ENCODE peak calls at places on chromosome 18, in eight cellular contexts. V is A549; F is activated CD4-positive, CD25-positive, alpha-beta regulatory T cell; O is H9; N is neural crest cell; D is hypothalamus; W is GDM1; M is NCI-H1105 treated with DMSO at 0.1 percent for 48 hours. H is an unnamed sample.

GRCh38 chr18:63063171-63063570 is 256.4 kb downstream of the BCL2 start:
- DNase-seq in V (no peak), F (no peak), O (no peak), N (no peak), D (no peak), W (no peak), M (no peak), H (no peak)

GRCh38 chr18:58941426-58942099 is 76.9 kb downstream of the ZNF532 start:
- DNase-seq in V (no peak), F (no peak), O (no peak), N (no peak), D (no peak), W (no peak), M (no peak), H (no peak)

GRCh38 chr18:46265190-46266156 is 161.3 kb downstream of the HAUS1 start:
- DNase-seq in V (no peak), F (no peak), O (no peak), N (no peak), D (no peak), W (no peak), M (no peak), H (no peak)

GRCh38 chr18:48929951-48930713 is 20.6 kb downstream of the SMAD7 start:
- DNase-seq in V (peak; percentile 92), F (no peak), O (no peak), N (no peak), D (no peak), W (no peak), M (no peak), H (no peak)

GRCh38 chr18:63307555-63308200 is 11.9 kb downstream of the BCL2 start:
- DNase-seq in V (no peak), F (no peak), O (no peak), N (no peak), D (no peak), W (no peak), M (peak; percentile 7), H (no peak)

GRCh38 chr18:4870177-4870773 is 326.8 kb downstream of the AKAIN1 start:
- DNase-seq in V (no peak), F (no peak), O (peak; percentile 55), N (no peak), D (no peak), W (no peak), M (no peak), H (no peak)

GRCh38 chr18:41532344-41533086 is 422.5 kb upstream of the PIK3C3 start:
- DNase-seq in V (no peak), F (no peak), O (no peak), N (no peak), D (no peak), W (no peak), M (no peak), H (no peak)

GRCh38 chr18:78975282-78975681 is 4.3 kb upstream of the SALL3 start:
- DNase-seq in V (no peak), F (no peak), O (no peak), N (no peak), D (no peak), W (no peak), M (no peak), H (no peak)

GRCh38 chr18:73724908-73725307 is 422.7 kb downstream of the FBXO15 start:
- DNase-seq in V (no peak), F (no peak), O (no peak), N (no peak), D (no peak), W (no peak), M (peak; percentile 61), H (no peak)

GRCh38 chr18:57301573-57302230 is 50.7 kb upstream of the ST8SIA3 start:
- DNase-seq in V (no peak), F (no peak), O (peak; percentile 38), N (peak; percentile 27), D (no peak), W (no peak), M (no peak), H (no peak)

GRCh38 chr18:13623871-13624270 is 102.5 kb downstream of the FAM210A start:
- DNase-seq in V (no peak), F (no peak), O (no peak), N (no peak), D (no peak), W (no peak), M (no peak), H (no peak)

GRCh38 chr18:6876646-6877045 is 147.1 kb downstream of the ARHGAP28 start:
- DNase-seq in V (no peak), F (no peak), O (no peak), N (no peak), D (no peak), W (no peak), M (no peak), H (no peak)

GRCh38 chr18:48105317-48105716 is 174.9 kb upstream of the SMAD2 start:
- DNase-seq in V (no peak), F (no peak), O (no peak), N (no peak), D (no peak), W (no peak), M (no peak), H (no peak)

GRCh38 chr18:3448845-3449701 is 899 bp upstream of the TGIF1 start:
- DNase-seq in V (peak; percentile 86), F (peak; percentile 59), O (peak; percentile 63), N (peak; percentile 63), D (peak; percentile 72), W (peak; percentile 36), M (peak; percentile 54), H (no peak)

GRCh38 chr18:28455971-28456370 is 279.0 kb upstream of the CDH2 start:
- DNase-seq in V (no peak), F (no peak), O (no peak), N (no peak), D (no peak), W (no peak), M (no peak), H (no peak)

GRCh38 chr18:5309888-5310470 is 14.5 kb upstream of the ZBTB14 start:
- DNase-seq in V (no peak), F (no peak), O (no peak), N (no peak), D (no peak), W (peak; percentile 1), M (no peak), H (no peak)

GRCh38 chr18:59783138-59783537 is 85.9 kb upstream of the CCBE1 start:
- DNase-seq in V (peak; percentile 74), F (no peak), O (peak; percentile 56), N (peak; percentile 3), D (no peak), W (no peak), M (peak; percentile 49), H (peak; percentile 10)

GRCh38 chr18:30787410-30787809 is 255.1 kb downstream of the DSC3 start:
- DNase-seq in V (no peak), F (no peak), O (no peak), N (no peak), D (no peak), W (no peak), M (no peak), H (no peak)

GRCh38 chr18:80249217-80250093 is 2.1 kb upstream of the PARD6G start:
- DNase-seq in V (no peak), F (no peak), O (no peak), N (no peak), D (no peak), W (no peak), M (no peak), H (no peak)

GRCh38 chr18:464311-464659 is 36.2 kb downstream of the COLEC12 start:
- DNase-seq in V (no peak), F (no peak), O (no peak), N (no peak), D (no peak), W (peak; percentile 31), M (no peak), H (no peak)

GRCh38 chr18:3209859-3210569 is 9.8 kb downstream of the MYOM1 start:
- DNase-seq in V (peak; percentile 7), F (no peak), O (no peak), N (no peak), D (no peak), W (no peak), M (no peak), H (no peak)

GRCh38 chr18:35526476-35527120 is 28.8 kb upstream of the INO80C start:
- DNase-seq in V (no peak), F (no peak), O (no peak), N (no peak), D (no peak), W (no peak), M (no peak), H (no peak)

GRCh38 chr18:62603211-62603610 is 80.4 kb downstream of the ZCCHC2 start:
- DNase-seq in V (no peak), F (no peak), O (no peak), N (no peak), D (no peak), W (no peak), M (no peak), H (no peak)

GRCh38 chr18:11947214-11948119 is 33.8 kb upstream of the IMPA2 start:
- DNase-seq in V (peak; percentile 98), F (peak; percentile 28), O (peak; percentile 89), N (peak; percentile 55), D (peak; percentile 80), W (peak; percentile 88), M (no peak), H (peak; percentile 91)

GRCh38 chr18:7205346-7205745 is 25.5 kb upstream of the LRRC30 start:
- DNase-seq in V (no peak), F (no peak), O (no peak), N (no peak), D (no peak), W (no peak), M (no peak), H (no peak)

H was measured in glomerular endothelial cell.